ENCODE peak calls at places on chromosomes 2 and 18, in eight cellular contexts. One of them, this sample, is unnamed.

GRCh38 chr2:101328474-101329007 is 20.0 kb upstream of the RNF149 start:
- DNase-seq in iris pigment epithelial cell: peak
- DNase-seq in nephron progenitor cell: no peak
- DNase-seq in fibroblast of the aortic adventitia: no peak
- DNase-seq in AG20443: no peak
- DNase-seq in CD8-positive, alpha-beta memory T cell: no peak
- DNase-seq in AML-193: peak
- DNase-seq in myocyte: peak
- DNase-seq in this sample: peak

GRCh38 chr2:175792199-175792598 is 209.9 kb downstream of the LNPK start:
- DNase-seq in nephron progenitor cell: no peak
- DNase-seq in iris pigment epithelial cell: no peak
- DNase-seq in AG20443: no peak
- DNase-seq in fibroblast of the aortic adventitia: peak
- DNase-seq in AML-193: no peak
- DNase-seq in myocyte: no peak
- DNase-seq in CD8-positive, alpha-beta memory T cell: no peak
- DNase-seq in this sample: no peak

GRCh38 chr18:76985951-76986236 is 146.7 kb downstream of the MBP start:
- DNase-seq in AG20443: no peak
- DNase-seq in fibroblast of the aortic adventitia: no peak
- DNase-seq in myocyte: no peak
- DNase-seq in AML-193: no peak
- DNase-seq in nephron progenitor cell: no peak
- DNase-seq in iris pigment epithelial cell: no peak
- DNase-seq in CD8-positive, alpha-beta memory T cell: no peak
- DNase-seq in this sample: no peak

GRCh38 chr2:237262838-237263771 is 150.9 kb downstream of the COL6A3 start:
- DNase-seq in CD8-positive, alpha-beta memory T cell: no peak
- DNase-seq in nephron progenitor cell: no peak
- DNase-seq in fibroblast of the aortic adventitia: peak
- DNase-seq in myocyte: peak
- DNase-seq in iris pigment epithelial cell: peak
- DNase-seq in AG20443: peak
- DNase-seq in AML-193: peak
- DNase-seq in this sample: peak

GRCh38 chr2:54724150-54724559 is 693 bp downstream of the EML6 start:
- DNase-seq in AG20443: no peak
- DNase-seq in CD8-positive, alpha-beta memory T cell: no peak
- DNase-seq in fibroblast of the aortic adventitia: peak
- DNase-seq in myocyte: no peak
- DNase-seq in nephron progenitor cell: no peak
- DNase-seq in AML-193: no peak
- DNase-seq in iris pigment epithelial cell: no peak
- DNase-seq in this sample: peak

GRCh38 chr2:145751155-145751554 is 1231.2 kb upstream of the ZEB2 start:
- DNase-seq in iris pigment epithelial cell: no peak
- DNase-seq in CD8-positive, alpha-beta memory T cell: no peak
- DNase-seq in AG20443: no peak
- DNase-seq in myocyte: no peak
- DNase-seq in nephron progenitor cell: no peak
- DNase-seq in fibroblast of the aortic adventitia: no peak
- DNase-seq in AML-193: no peak
- DNase-seq in this sample: peak

GRCh38 chr2:128421861-128422311 is 103.2 kb upstream of the HS6ST1 start:
- DNase-seq in nephron progenitor cell: no peak
- DNase-seq in fibroblast of the aortic adventitia: no peak
- DNase-seq in AG20443: no peak
- DNase-seq in iris pigment epithelial cell: no peak
- DNase-seq in AML-193: no peak
- DNase-seq in CD8-positive, alpha-beta memory T cell: no peak
- DNase-seq in myocyte: no peak
- DNase-seq in this sample: no peak

GRCh38 chr2:216281316-216281715 is 91.0 kb downstream of the MARCHF4 start:
- DNase-seq in fibroblast of the aortic adventitia: no peak
- DNase-seq in AML-193: no peak
- DNase-seq in iris pigment epithelial cell: no peak
- DNase-seq in myocyte: peak
- DNase-seq in CD8-positive, alpha-beta memory T cell: no peak
- DNase-seq in nephron progenitor cell: no peak
- DNase-seq in AG20443: no peak
- DNase-seq in this sample: no peak

GRCh38 chr18:37720706-37721105 is 155.1 kb upstream of the CELF4 start:
- DNase-seq in myocyte: no peak
- DNase-seq in nephron progenitor cell: no peak
- DNase-seq in fibroblast of the aortic adventitia: no peak
- DNase-seq in AG20443: no peak
- DNase-seq in CD8-positive, alpha-beta memory T cell: no peak
- DNase-seq in AML-193: no peak
- DNase-seq in iris pigment epithelial cell: no peak
- DNase-seq in this sample: no peak

GRCh38 chr2:96806468-96807126 is 9.5 kb upstream of the CNNM3 start:
- DNase-seq in iris pigment epithelial cell: no peak
- DNase-seq in AML-193: no peak
- DNase-seq in nephron progenitor cell: no peak
- DNase-seq in fibroblast of the aortic adventitia: no peak
- DNase-seq in CD8-positive, alpha-beta memory T cell: peak
- DNase-seq in AG20443: no peak
- DNase-seq in myocyte: no peak
- DNase-seq in this sample: peak

GRCh38 chr2:86808315-86809161 is 17.8 kb upstream of the CD8A start:
- DNase-seq in nephron progenitor cell: peak
- DNase-seq in fibroblast of the aortic adventitia: peak
- DNase-seq in iris pigment epithelial cell: peak
- DNase-seq in AML-193: peak
- DNase-seq in myocyte: peak
- DNase-seq in AG20443: peak
- DNase-seq in CD8-positive, alpha-beta memory T cell: peak
- DNase-seq in this sample: peak

GRCh38 chr2:241272722-241273551 is 42.5 kb downstream of the HDLBP start:
- DNase-seq in AG20443: peak
- DNase-seq in iris pigment epithelial cell: peak
- DNase-seq in CD8-positive, alpha-beta memory T cell: peak
- DNase-seq in fibroblast of the aortic adventitia: peak
- DNase-seq in myocyte: peak
- DNase-seq in AML-193: no peak
- DNase-seq in nephron progenitor cell: peak
- DNase-seq in this sample: peak

GRCh38 chr2:28293416-28293815 is 99.2 kb upstream of the FOSL2 start:
- DNase-seq in CD8-positive, alpha-beta memory T cell: no peak
- DNase-seq in fibroblast of the aortic adventitia: no peak
- DNase-seq in nephron progenitor cell: no peak
- DNase-seq in iris pigment epithelial cell: peak
- DNase-seq in AML-193: no peak
- DNase-seq in AG20443: no peak
- DNase-seq in myocyte: no peak
- DNase-seq in this sample: no peak

GRCh38 chr2:23380562-23381065 is 4.4 kb upstream of the KLHL29 start:
- DNase-seq in nephron progenitor cell: no peak
- DNase-seq in iris pigment epithelial cell: peak
- DNase-seq in myocyte: no peak
- DNase-seq in fibroblast of the aortic adventitia: no peak
- DNase-seq in AML-193: peak
- DNase-seq in CD8-positive, alpha-beta memory T cell: no peak
- DNase-seq in AG20443: no peak
- DNase-seq in this sample: peak

GRCh38 chr2:138030459-138030858 is 66.2 kb downstream of the HNMT start:
- DNase-seq in nephron progenitor cell: no peak
- DNase-seq in myocyte: no peak
- DNase-seq in AG20443: peak
- DNase-seq in AML-193: no peak
- DNase-seq in fibroblast of the aortic adventitia: peak
- DNase-seq in iris pigment epithelial cell: peak
- DNase-seq in CD8-positive, alpha-beta memory T cell: no peak
- DNase-seq in this sample: peak

GRCh38 chr2:104321141-104321799 is 532.6 kb upstream of the POU3F3 start:
- DNase-seq in AG20443: no peak
- DNase-seq in AML-193: no peak
- DNase-seq in nephron progenitor cell: peak
- DNase-seq in myocyte: no peak
- DNase-seq in CD8-positive, alpha-beta memory T cell: no peak
- DNase-seq in iris pigment epithelial cell: no peak
- DNase-seq in fibroblast of the aortic adventitia: no peak
- DNase-seq in this sample: no peak

GRCh38 chr2:164841719-164842623 is at the start of gene COBLL1:
- DNase-seq in CD8-positive, alpha-beta memory T cell: no peak
- DNase-seq in AG20443: peak
- DNase-seq in AML-193: peak
- DNase-seq in myocyte: peak
- DNase-seq in nephron progenitor cell: peak
- DNase-seq in iris pigment epithelial cell: peak
- DNase-seq in fibroblast of the aortic adventitia: peak
- DNase-seq in this sample: peak

GRCh38 chr2:43055985-43056384 is 170.4 kb downstream of the ZFP36L2 start:
- DNase-seq in iris pigment epithelial cell: no peak
- DNase-seq in nephron progenitor cell: no peak
- DNase-seq in AG20443: no peak
- DNase-seq in AML-193: no peak
- DNase-seq in fibroblast of the aortic adventitia: no peak
- DNase-seq in myocyte: no peak
- DNase-seq in CD8-positive, alpha-beta memory T cell: no peak
- DNase-seq in this sample: no peak

GRCh38 chr2:153047220-153047619 is 328.8 kb downstream of the ARL6IP6 start:
- DNase-seq in myocyte: peak
- DNase-seq in AG20443: no peak
- DNase-seq in fibroblast of the aortic adventitia: no peak
- DNase-seq in CD8-positive, alpha-beta memory T cell: no peak
- DNase-seq in nephron progenitor cell: no peak
- DNase-seq in AML-193: no peak
- DNase-seq in iris pigment epithelial cell: no peak
- DNase-seq in this sample: no peak

GRCh38 chr2:63364866-63365265 is 223.4 kb downstream of the WDPCP start:
- DNase-seq in nephron progenitor cell: no peak
- DNase-seq in CD8-positive, alpha-beta memory T cell: no peak
- DNase-seq in iris pigment epithelial cell: no peak
- DNase-seq in fibroblast of the aortic adventitia: no peak
- DNase-seq in AML-193: no peak
- DNase-seq in AG20443: no peak
- DNase-seq in myocyte: no peak
- DNase-seq in this sample: no peak

GRCh38 chr2:127320067-127320466 is 26.1 kb upstream of the ERCC3 start:
- DNase-seq in fibroblast of the aortic adventitia: no peak
- DNase-seq in CD8-positive, alpha-beta memory T cell: no peak
- DNase-seq in AML-193: no peak
- DNase-seq in AG20443: no peak
- DNase-seq in iris pigment epithelial cell: peak
- DNase-seq in myocyte: peak
- DNase-seq in nephron progenitor cell: no peak
- DNase-seq in this sample: no peak

GRCh38 chr2:60355849-60356261 is 197.6 kb downstream of the BCL11A start:
- DNase-seq in myocyte: no peak
- DNase-seq in fibroblast of the aortic adventitia: no peak
- DNase-seq in CD8-positive, alpha-beta memory T cell: no peak
- DNase-seq in iris pigment epithelial cell: no peak
- DNase-seq in nephron progenitor cell: no peak
- DNase-seq in AG20443: no peak
- DNase-seq in AML-193: no peak
- DNase-seq in this sample: no peak

GRCh38 chr2:130252880-130253645 is 54.8 kb upstream of the TUBA3E start:
- DNase-seq in AG20443: peak
- DNase-seq in CD8-positive, alpha-beta memory T cell: no peak
- DNase-seq in iris pigment epithelial cell: peak
- DNase-seq in myocyte: no peak
- DNase-seq in fibroblast of the aortic adventitia: peak
- DNase-seq in nephron progenitor cell: no peak
- DNase-seq in AML-193: no peak
- DNase-seq in this sample: no peak

GRCh38 chr18:62131305-62131909 is 55.4 kb downstream of the PIGN start:
- DNase-seq in AML-193: peak
- DNase-seq in CD8-positive, alpha-beta memory T cell: peak
- DNase-seq in AG20443: peak
- DNase-seq in myocyte: peak
- DNase-seq in iris pigment epithelial cell: peak
- DNase-seq in nephron progenitor cell: peak
- DNase-seq in fibroblast of the aortic adventitia: peak
- DNase-seq in this sample: peak

GRCh38 chr2:16034151-16034974 is 94.0 kb downstream of the MYCN start:
- DNase-seq in AG20443: no peak
- DNase-seq in CD8-positive, alpha-beta memory T cell: no peak
- DNase-seq in AML-193: no peak
- DNase-seq in fibroblast of the aortic adventitia: no peak
- DNase-seq in iris pigment epithelial cell: no peak
- DNase-seq in myocyte: no peak
- DNase-seq in nephron progenitor cell: peak
- DNase-seq in this sample: no peak

GRCh38 chr2:105052773-105053172 is 14.9 kb downstream of the MRPS9 start:
- DNase-seq in myocyte: peak
- DNase-seq in fibroblast of the aortic adventitia: peak
- DNase-seq in AG20443: no peak
- DNase-seq in CD8-positive, alpha-beta memory T cell: no peak
- DNase-seq in nephron progenitor cell: no peak
- DNase-seq in AML-193: no peak
- DNase-seq in iris pigment epithelial cell: peak
- DNase-seq in this sample: no peak

GRCh38 chr2:22947741-22948140 is 437.2 kb upstream of the KLHL29 start:
- DNase-seq in myocyte: no peak
- DNase-seq in AML-193: no peak
- DNase-seq in AG20443: no peak
- DNase-seq in nephron progenitor cell: no peak
- DNase-seq in fibroblast of the aortic adventitia: no peak
- DNase-seq in iris pigment epithelial cell: no peak
- DNase-seq in CD8-positive, alpha-beta memory T cell: no peak
- DNase-seq in this sample: no peak

GRCh38 chr18:5461056-5461455 is 82.7 kb downstream of the EPB41L3 start:
- DNase-seq in iris pigment epithelial cell: no peak
- DNase-seq in AG20443: peak
- DNase-seq in CD8-positive, alpha-beta memory T cell: no peak
- DNase-seq in fibroblast of the aortic adventitia: no peak
- DNase-seq in AML-193: no peak
- DNase-seq in myocyte: no peak
- DNase-seq in nephron progenitor cell: no peak
- DNase-seq in this sample: peak

GRCh38 chr2:105243961-105244360 is 2.4 kb downstream of the GPR45 start:
- DNase-seq in fibroblast of the aortic adventitia: no peak
- DNase-seq in myocyte: no peak
- DNase-seq in CD8-positive, alpha-beta memory T cell: no peak
- DNase-seq in AG20443: no peak
- DNase-seq in AML-193: no peak
- DNase-seq in iris pigment epithelial cell: no peak
- DNase-seq in nephron progenitor cell: peak
- DNase-seq in this sample: no peak

GRCh38 chr2:138365581-138365980 is 136.0 kb upstream of the SPOPL start:
- DNase-seq in myocyte: no peak
- DNase-seq in fibroblast of the aortic adventitia: no peak
- DNase-seq in AG20443: no peak
- DNase-seq in AML-193: no peak
- DNase-seq in iris pigment epithelial cell: peak
- DNase-seq in nephron progenitor cell: no peak
- DNase-seq in CD8-positive, alpha-beta memory T cell: no peak
- DNase-seq in this sample: no peak

GRCh38 chr18:74445585-74445984 is 11.5 kb downstream of the DIPK1C start:
- DNase-seq in myocyte: no peak
- DNase-seq in CD8-positive, alpha-beta memory T cell: no peak
- DNase-seq in iris pigment epithelial cell: no peak
- DNase-seq in fibroblast of the aortic adventitia: no peak
- DNase-seq in AG20443: no peak
- DNase-seq in nephron progenitor cell: no peak
- DNase-seq in AML-193: no peak
- DNase-seq in this sample: no peak

GRCh38 chr2:46800625-46801024 is 115.0 kb downstream of the MCFD2 start:
- DNase-seq in AML-193: no peak
- DNase-seq in CD8-positive, alpha-beta memory T cell: no peak
- DNase-seq in myocyte: no peak
- DNase-seq in iris pigment epithelial cell: no peak
- DNase-seq in nephron progenitor cell: no peak
- DNase-seq in fibroblast of the aortic adventitia: no peak
- DNase-seq in AG20443: no peak
- DNase-seq in this sample: no peak

This sample was measured in mesenchymal stem cell.